ENCODE peak calls at places on chromosome 15, in nine cellular contexts. I, S, A, Z, B, P, L, Q and Y are unnamed samples.

GRCh38 chr15:98746375-98746679 is 98.0 kb downstream of the IGF1R start:
- DNase-seq in I (no peak), S (no peak), A (no peak), Z (no peak), B (no peak), P (no peak), L (no peak), Q (no peak), Y (no peak)

GRCh38 chr15:99618941-99619411 is 53.2 kb downstream of the MEF2A start:
- DNase-seq in I (no peak), S (no peak), A (no peak), Z (no peak), B (no peak), P (no peak), L (peak), Q (no peak), Y (no peak)

GRCh38 chr15:55669226-55669625 is 73.7 kb downstream of the PRTG start:
- DNase-seq in I (no peak), S (no peak), A (no peak), Z (no peak), B (no peak), P (no peak), L (no peak), Q (no peak), Y (no peak)

GRCh38 chr15:95470997-95471692 is 859.4 kb upstream of the NR2F2 start:
- DNase-seq in I (no peak), S (no peak), A (no peak), Z (no peak), B (no peak), P (no peak), L (peak), Q (no peak), Y (no peak)

GRCh38 chr15:59339252-59339672 is 33.4 kb downstream of the MYO1E start:
- DNase-seq in I (no peak), S (peak), A (no peak), Z (no peak), B (no peak), P (no peak), L (peak), Q (no peak), Y (no peak)

GRCh38 chr15:98421419-98422085 is 226.8 kb upstream of the IGF1R start:
- DNase-seq in I (peak), S (no peak), A (peak), Z (peak), B (peak), P (peak), L (peak), Q (peak), Y (peak)

GRCh38 chr15:25241241-25241801 is 197.5 kb downstream of the UBE3A start:
- DNase-seq in I (no peak), S (no peak), A (no peak), Z (no peak), B (no peak), P (no peak), L (no peak), Q (no peak), Y (no peak)

GRCh38 chr15:33963831-33964664 is 4.2 kb upstream of the CHRM5 start:
- DNase-seq in I (no peak), S (no peak), A (peak), Z (no peak), B (no peak), P (peak), L (peak), Q (no peak), Y (no peak)

GRCh38 chr15:61301701-61302100 is 72.6 kb upstream of the RORA start:
- DNase-seq in I (no peak), S (no peak), A (no peak), Z (no peak), B (no peak), P (no peak), L (no peak), Q (no peak), Y (no peak)

GRCh38 chr15:60844431-60845174 is 365.7 kb upstream of the ICE2 start:
- DNase-seq in I (no peak), S (no peak), A (no peak), Z (peak), B (peak), P (no peak), L (no peak), Q (no peak), Y (no peak)

GRCh38 chr15:55796321-55796965 is 53.5 kb upstream of the PRTG start:
- DNase-seq in I (no peak), S (no peak), A (no peak), Z (no peak), B (no peak), P (peak), L (peak), Q (no peak), Y (no peak)

GRCh38 chr15:60695713-60696522 is 217.0 kb upstream of the ICE2 start:
- DNase-seq in I (no peak), S (no peak), A (no peak), Z (no peak), B (peak), P (peak), L (no peak), Q (peak), Y (no peak)

GRCh38 chr15:75577401-75578205 is 1.5 kb downstream of the PTPN9 start:
- DNase-seq in I (no peak), S (no peak), A (no peak), Z (no peak), B (no peak), P (peak), L (peak), Q (no peak), Y (no peak)

GRCh38 chr15:23467110-23467600 is 20.1 kb upstream of the GOLGA6L2 start:
- DNase-seq in I (no peak), S (peak), A (peak), Z (no peak), B (no peak), P (peak), L (peak), Q (no peak), Y (no peak)

GRCh38 chr15:90035095-90035834 is 34.1 kb downstream of the ZNF710 start:
- DNase-seq in I (peak), S (no peak), A (no peak), Z (no peak), B (no peak), P (peak), L (peak), Q (no peak), Y (no peak)

GRCh38 chr15:43070249-43070648 is 35.6 kb downstream of the UBR1 start:
- DNase-seq in I (no peak), S (no peak), A (no peak), Z (no peak), B (no peak), P (no peak), L (no peak), Q (no peak), Y (no peak)